ENCODE peak calls at places on chromosome 1, in ten cellular contexts. J is RWPE2, M is tibial artery, D is testis, V is transverse colon, H is esophagus squamous epithelium, I is GM23248, K is ovary, C is kidney, E is astrocyte. X is an unnamed sample.
A peak's percentile ranks its signal among the peaks of the same experiment; 100 is the strongest.

GRCh38 chr1:206050655-206051235 is 2.2 kb upstream of the RHEX start:
- DNase-seq in J (no peak), M (no peak), D (no peak), V (peak; percentile 71), H (peak; percentile 19), I (no peak), K (no peak), C (peak; percentile 81), E (no peak), X (no peak)

GRCh38 chr1:70204578-70204977 is 801 bp downstream of the LRRC40 start:
- DNase-seq in J (no peak), M (no peak), D (no peak), V (no peak), H (no peak), I (peak; percentile 42), K (no peak), C (no peak), E (peak; percentile 30), X (no peak)

GRCh38 chr1:236516929-236517704 is 6.7 kb upstream of the LGALS8 start:
- DNase-seq in J (no peak), M (no peak), D (no peak), V (no peak), H (no peak), I (peak; percentile 64), K (no peak), C (no peak), E (peak; percentile 74), X (no peak)

GRCh38 chr1:36400514-36400824 is 2.8 kb upstream of the LSM10 start:
- DNase-seq in J (no peak), M (no peak), D (no peak), V (no peak), H (no peak), I (no peak), K (no peak), C (no peak), E (no peak), X (no peak)

GRCh38 chr1:246789454-246790339 is 65.5 kb downstream of the SCCPDH start:
- DNase-seq in J (no peak), M (peak; percentile 56), D (no peak), V (no peak), H (no peak), I (no peak), K (no peak), C (no peak), E (no peak), X (no peak)

GRCh38 chr1:221440658-221441057 is 301.2 kb downstream of the DUSP10 start:
- DNase-seq in J (no peak), M (no peak), D (no peak), V (no peak), H (no peak), I (peak; percentile 56), K (no peak), C (no peak), E (peak; percentile 38), X (peak; percentile 52)

GRCh38 chr1:225454733-225455132 is 26.9 kb upstream of the LBR start:
- DNase-seq in J (no peak), M (peak; percentile 82), D (no peak), V (peak; percentile 14), H (no peak), I (peak; percentile 92), K (no peak), C (peak; percentile 63), E (peak; percentile 82), X (no peak)

GRCh38 chr1:228400237-228400651 is 6.4 kb downstream of the TRIM11 start:
- DNase-seq in J (no peak), M (peak; percentile 59), D (no peak), V (no peak), H (no peak), I (no peak), K (no peak), C (peak; percentile 50), E (no peak), X (no peak)

GRCh38 chr1:223887724-223888428 is 42.1 kb upstream of the TP53BP2 start:
- DNase-seq in J (peak; percentile 71), M (peak; percentile 74), D (no peak), V (peak; percentile 11), H (no peak), I (peak; percentile 98), K (no peak), C (no peak), E (peak; percentile 99), X (peak; percentile 41)

GRCh38 chr1:116825400-116825734 is 71.1 kb downstream of the CD2 start:
- DNase-seq in J (no peak), M (no peak), D (no peak), V (peak; percentile 65), H (no peak), I (no peak), K (peak; percentile 39), C (no peak), E (no peak), X (peak; percentile 69)

GRCh38 chr1:168224991-168225390 is 813 bp upstream of the SFT2D2 start:
- DNase-seq in J (no peak), M (no peak), D (no peak), V (no peak), H (no peak), I (no peak), K (no peak), C (no peak), E (no peak), X (no peak)

GRCh38 chr1:1826356-1827088 is 48.3 kb upstream of the NADK start:
- DNase-seq in J (no peak), M (peak; percentile 11), D (no peak), V (no peak), H (no peak), I (peak; percentile 76), K (no peak), C (no peak), E (peak; percentile 29), X (no peak)

GRCh38 chr1:19257178-19257914 is 5.7 kb downstream of the MRTO4 start:
- DNase-seq in J (no peak), M (no peak), D (no peak), V (no peak), H (no peak), I (peak; percentile 65), K (no peak), C (no peak), E (no peak), X (no peak)

GRCh38 chr1:55828031-55828430 is 612.9 kb upstream of the USP24 start:
- DNase-seq in J (no peak), M (no peak), D (no peak), V (no peak), H (no peak), I (peak; percentile 5), K (no peak), C (no peak), E (no peak), X (no peak)

GRCh38 chr1:179310271-179310670 is 16.7 kb downstream of the SOAT1 start:
- DNase-seq in J (no peak), M (no peak), D (no peak), V (no peak), H (no peak), I (peak; percentile 72), K (no peak), C (no peak), E (peak; percentile 72), X (no peak)

GRCh38 chr1:48462716-48463285 is 9.2 kb downstream of the SPATA6 start:
- DNase-seq in J (no peak), M (no peak), D (no peak), V (no peak), H (no peak), I (no peak), K (no peak), C (no peak), E (no peak), X (no peak)

GRCh38 chr1:55584521-55585401 is 369.6 kb upstream of the USP24 start:
- DNase-seq in J (no peak), M (no peak), D (peak; percentile 65), V (no peak), H (no peak), I (peak; percentile 41), K (peak; percentile 46), C (no peak), E (peak; percentile 55), X (peak; percentile 36)

GRCh38 chr1:1037366-1038327 is 17.7 kb downstream of the AGRN start:
- DNase-seq in J (no peak), M (no peak), D (no peak), V (no peak), H (no peak), I (no peak), K (no peak), C (no peak), E (no peak), X (no peak)

DNA sequence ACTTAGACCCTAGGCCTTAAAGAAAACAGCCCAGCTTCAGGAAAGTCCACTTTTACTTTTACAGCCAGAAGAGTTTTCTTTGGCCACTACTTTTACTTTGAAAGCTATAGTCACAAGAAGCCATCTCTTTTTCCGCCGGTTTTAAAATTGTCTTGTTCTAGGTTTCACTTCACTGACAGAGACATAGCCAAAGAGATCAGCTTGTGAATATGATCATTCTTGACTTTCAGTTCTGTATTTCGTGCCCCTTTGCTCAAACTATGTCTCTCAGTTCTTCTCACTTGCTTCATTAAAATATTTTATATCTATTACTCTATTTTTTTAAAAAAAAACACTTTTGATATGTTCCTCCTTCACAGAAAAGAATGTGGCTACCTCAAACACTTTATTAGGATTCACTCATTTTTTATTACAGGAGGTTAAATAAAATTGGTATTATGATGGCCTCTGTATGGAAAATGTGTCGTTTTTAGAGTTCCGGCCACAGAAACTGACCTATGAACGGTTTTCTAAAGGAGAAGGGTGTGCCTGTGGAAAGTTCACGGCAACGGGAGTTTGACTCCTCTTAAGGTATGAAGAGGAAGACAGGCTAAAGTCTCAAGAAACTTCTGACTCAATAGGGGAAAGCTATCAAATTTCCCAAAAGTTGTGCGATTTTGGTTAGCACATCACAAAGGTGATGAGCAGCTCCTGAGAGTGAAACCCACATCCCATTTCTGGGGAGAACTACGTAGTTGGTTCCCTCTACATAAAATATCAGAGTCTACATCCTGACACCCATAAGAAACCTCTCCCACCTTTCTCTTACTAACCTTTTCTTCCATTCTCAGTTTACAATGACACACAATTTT is 1.2 kb downstream of the MCOLN2 start:
- DNase-seq in J (no peak), M (no peak), D (no peak), V (no peak), H (no peak), I (no peak), K (no peak), C (no peak), E (no peak), X (no peak)
- H3K4me3 ChIP-seq in J (no peak overlapping the region), M (no peak overlapping the region), D (no peak overlapping the region), V (no peak overlapping the region), H (peak overlapping the region; percentile 49), I (no peak overlapping the region), K (no peak overlapping the region), C (peak overlapping the region; percentile 21), E (no peak overlapping the region), X (no peak overlapping the region)

GRCh38 chr1:118148034-118148433 is 37.0 kb downstream of the SPAG17 start:
- DNase-seq in J (no peak), M (no peak), D (peak; percentile 63), V (no peak), H (no peak), I (peak; percentile 48), K (no peak), C (no peak), E (peak; percentile 45), X (no peak)
- H3K4me1 ChIP-seq in J (peaks cover 34% of the 10 kb centered on the region), M (no peaks in the 10 kb centered on the region), D (no peaks in the 10 kb centered on the region), V (no peaks in the 10 kb centered on the region), H (no peaks in the 10 kb centered on the region), I (peaks cover 49% of the 10 kb centered on the region), K (no peaks in the 10 kb centered on the region), C (no peaks in the 10 kb centered on the region), E (no peaks in the 10 kb centered on the region), X (no peaks in the 10 kb centered on the region)

GRCh38 chr1:78032964-78033796 is 12.6 kb upstream of the GIPC2 start:
- DNase-seq in J (no peak), M (no peak), D (no peak), V (no peak), H (no peak), I (peak; percentile 31), K (no peak), C (no peak), E (no peak), X (no peak)
- H3K27ac ChIP-seq in J (peak overlapping the region; percentile 22), M (no peak overlapping the region), D (no peak overlapping the region), V (no peak overlapping the region), H (peak overlapping the region; percentile 67), I (no peak overlapping the region), K (no peak overlapping the region), C (no peak overlapping the region), E (no peak overlapping the region), X (no peak overlapping the region)

GRCh38 chr1:152110365-152110859 is 4.8 kb downstream of the TCHH start:
- DNase-seq in J (peak; percentile 57), M (peak; percentile 65), D (peak; percentile 40), V (no peak), H (no peak), I (peak; percentile 67), K (no peak), C (peak; percentile 67), E (peak; percentile 46), X (peak; percentile 68)
- H3K4me3 ChIP-seq in J (peak overlapping the region; percentile 17), M (peak overlapping the region; percentile 58), D (peak overlapping the region; percentile 53), V (peak overlapping the region; percentile 11), H (peak overlapping the region; percentile 49), I (peak overlapping the region; percentile 73), K (peak overlapping the region; percentile 27), C (peak overlapping the region; percentile 51), E (peak overlapping the region; percentile 56), X (peak overlapping the region; percentile 54)

X was measured in right cardiac atrium.